ENCODE peak calls at places on chromosomes 16 and 17, in eight cellular contexts. Z is right cardiac atrium, M is lung, O is esophagus muscularis mucosa, J is AG04450, H is psoas muscle, Y is neuronal stem cell, R is dorsolateral prefrontal cortex. S is an unnamed sample.

GRCh38 chr17:77489239-77489897 is 348.6 kb downstream of the SEC14L1 start:
- DNase-seq in R (no peak), J (no peak), O (no peak), Y (no peak), H (peak; percentile 47), M (no peak), Z (no peak), S (no peak)

GRCh38 chr16:50884066-50884860 is 142.4 kb downstream of the CYLD start:
- DNase-seq in Y (no peak), M (peak; percentile 13), R (no peak), Z (no peak), J (no peak), H (no peak), O (peak; percentile 37), S (no peak)

GRCh38 chr16:75029854-75030253 is 31.0 kb downstream of the ZNRF1 start:
- DNase-seq in Y (no peak), Z (no peak), R (no peak), J (peak; percentile 20), M (no peak), H (no peak), O (no peak), S (no peak)

GRCh38 chr16:58198022-58198683 is at the start of gene CSNK2A2:
- DNase-seq in H (peak; percentile 88), R (peak; percentile 76), J (peak; percentile 10), O (no peak), Z (peak; percentile 89), Y (peak; percentile 48), M (peak; percentile 72), S (peak; percentile 39)

GRCh38 chr17:6476834-6477210 is 32.6 kb downstream of the PIMREG start:
- DNase-seq in R (no peak), H (no peak), Z (peak; percentile 13), M (no peak), J (no peak), O (no peak), Y (no peak), S (no peak)

GRCh38 chr17:54839022-54839806 is 61.4 kb upstream of the TOM1L1 start:
- DNase-seq in M (no peak), R (no peak), J (no peak), Z (no peak), Y (no peak), O (no peak), H (no peak), S (no peak)

GRCh38 chr17:61393550-61393903 is 6.1 kb upstream of the TBX2 start:
- DNase-seq in R (no peak), Y (no peak), M (no peak), Z (peak; percentile 29), H (peak; percentile 61), O (no peak), J (no peak), S (no peak)

GRCh38 chr16:13042291-13042690 is 140.9 kb downstream of the SHISA9 start:
- DNase-seq in M (no peak), H (no peak), Z (no peak), O (no peak), Y (no peak), R (no peak), J (no peak), S (no peak)

GRCh38 chr17:82301300-82301915 is 16.0 kb downstream of the CD7 start:
- DNase-seq in M (no peak), J (no peak), R (no peak), Y (no peak), H (no peak), Z (peak; percentile 58), O (no peak), S (no peak)

GRCh38 chr16:3965306-3965705 is 84.8 kb upstream of the CREBBP start:
- DNase-seq in Z (no peak), J (no peak), O (no peak), R (no peak), Y (no peak), H (no peak), M (no peak), S (no peak)

GRCh38 chr16:72060405-72060804 is 2.6 kb upstream of the HPR start:
- DNase-seq in Y (no peak), M (no peak), J (no peak), Z (no peak), H (no peak), O (no peak), R (no peak), S (no peak)

GRCh38 chr17:42894283-42895184 is 6.1 kb upstream of the G6PC1 start:
- DNase-seq in M (no peak), H (no peak), R (no peak), J (no peak), Y (no peak), Z (no peak), O (no peak), S (no peak)

GRCh38 chr17:57593739-57594462 is 151.2 kb downstream of the CCDC182 start:
- DNase-seq in Y (no peak), R (no peak), M (no peak), Z (no peak), H (peak; percentile 6), J (no peak), O (no peak), S (no peak)

GRCh38 chr16:8887438-8887765 is 5.3 kb downstream of the LITAFD start:
- DNase-seq in J (no peak), R (no peak), Z (peak; percentile 41), O (no peak), H (no peak), M (no peak), Y (no peak), S (no peak)
- H3K27ac ChIP-seq in J (peak overlapping the region; percentile 21), R (peak overlapping the region; percentile 75), Z (no peak overlapping the region), O (no peak overlapping the region), H (peak overlapping the region; percentile 76), M (no peak overlapping the region), Y (no peak overlapping the region), S (peak overlapping the region; percentile 54)

DNA sequence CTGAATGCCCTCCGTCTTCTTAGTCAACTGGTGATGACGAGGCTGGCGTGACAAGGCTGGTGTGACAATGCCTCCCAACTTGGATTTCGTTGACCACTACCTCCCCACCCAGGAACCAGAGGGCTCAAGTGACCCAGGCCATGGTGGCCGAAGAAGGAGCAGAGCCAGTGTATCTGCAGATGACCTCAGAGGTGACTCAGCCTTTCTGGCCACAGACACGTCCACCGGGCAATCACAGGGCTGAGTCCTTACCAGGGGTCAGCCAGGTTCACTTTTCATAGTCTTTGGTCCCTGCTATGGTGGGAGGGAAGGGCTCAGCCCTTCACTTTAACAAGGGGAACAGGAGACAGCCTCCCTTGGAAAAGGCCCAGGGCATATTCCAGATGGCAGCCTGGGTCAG is 116.3 kb downstream of the MAF start:
- DNase-seq in Z (no peak), Y (no peak), H (no peak), J (no peak), R (no peak), M (no peak), O (no peak), S (no peak)
- H3K27ac ChIP-seq in Z (no peak overlapping the region), Y (no peak overlapping the region), H (no peak overlapping the region), J (no peak overlapping the region), R (no peak overlapping the region), M (no peak overlapping the region), O (no peak overlapping the region), S (no peak overlapping the region)

GRCh38 chr16:20743591-20743990 is 2.0 kb upstream of the THUMPD1 start:
- DNase-seq in Z (no peak), Y (no peak), M (no peak), J (no peak), O (no peak), R (no peak), H (no peak), S (no peak)

GRCh38 chr16:20741555-20742285 is at the start of gene THUMPD1:
- DNase-seq in J (peak; percentile 83), Y (peak; percentile 89), H (peak; percentile 98), R (peak; percentile 95), O (peak; percentile 99), Z (peak; percentile 99), M (peak; percentile 98), S (peak; percentile 60)

GRCh38 chr16:20744922-20745440 is 3.4 kb upstream of the THUMPD1 start:
- DNase-seq in O (peak; percentile 45), Y (no peak), R (no peak), M (no peak), Z (peak; percentile 61), H (no peak), J (no peak), S (no peak)

GRCh38 chr16:20740901-20741491 is 622 bp downstream of the THUMPD1 start:
- DNase-seq in J (peak; percentile 37), Y (peak; percentile 54), H (peak; percentile 95), O (peak; percentile 98), M (peak; percentile 89), Z (peak; percentile 95), R (peak; percentile 90), S (peak; percentile 71)

DNA sequence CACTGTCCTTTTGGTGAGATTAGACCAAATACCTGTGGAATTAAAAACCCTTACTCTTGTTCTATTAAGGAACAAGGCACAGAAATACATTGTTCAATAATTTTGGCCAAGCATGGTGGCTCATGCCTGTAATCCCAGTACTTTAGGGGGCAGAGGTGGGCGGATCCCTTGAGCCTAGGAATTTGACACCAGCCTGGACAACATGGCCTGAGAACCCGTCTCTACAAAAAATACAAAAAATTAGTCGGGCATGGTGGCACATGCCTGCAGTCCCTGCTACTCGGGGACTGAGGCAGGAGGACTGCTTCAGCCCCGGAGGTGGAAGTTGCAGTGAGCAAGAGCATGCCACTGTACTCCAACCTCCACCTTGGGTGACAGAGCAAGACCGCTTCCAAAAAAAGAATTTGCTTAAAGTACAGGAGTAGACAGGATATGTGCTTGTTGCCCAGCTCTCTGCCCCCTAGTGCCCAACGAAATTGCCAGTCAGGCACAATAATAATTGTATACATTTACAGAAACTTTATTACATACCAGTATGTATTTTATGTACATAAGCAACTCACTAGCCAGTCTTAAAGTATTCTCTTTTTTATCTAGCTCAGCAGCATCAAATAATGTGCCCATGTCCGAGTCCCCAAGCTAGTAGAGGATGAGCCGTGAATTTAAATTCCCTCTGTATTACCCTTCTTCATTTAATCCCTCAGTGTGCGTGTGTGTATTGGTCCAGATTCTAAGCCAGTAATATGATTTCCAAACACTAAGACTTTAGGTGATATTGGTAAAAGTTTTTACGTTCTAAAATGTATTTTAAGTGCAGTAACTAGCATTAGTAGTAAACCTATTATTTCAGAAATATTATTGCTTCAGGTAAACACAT is 1.4 kb downstream of the THUMPD1 start:
- DNase-seq in O (peak; percentile 64), M (no peak), Z (no peak), H (no peak), R (no peak), Y (no peak), J (no peak), S (no peak)
- H3K27ac ChIP-seq in O (peak overlapping the region; percentile 94), M (no peak overlapping the region), Z (peak overlapping the region; percentile 48), H (peak overlapping the region; percentile 98), R (no peak overlapping the region), Y (no peak overlapping the region), J (no peak overlapping the region), S (no peak overlapping the region)

GRCh38 chr16:29950806-29951461 is 10.9 kb upstream of the TMEM219 start:
- DNase-seq in H (no peak), Y (no peak), Z (no peak), O (no peak), M (no peak), R (no peak), J (no peak), S (no peak)
- H3K27ac ChIP-seq in H (no peak overlapping the region), Y (no peak overlapping the region), Z (no peak overlapping the region), O (no peak overlapping the region), M (no peak overlapping the region), R (no peak overlapping the region), J (no peak overlapping the region), S (no peak overlapping the region)

DNA sequence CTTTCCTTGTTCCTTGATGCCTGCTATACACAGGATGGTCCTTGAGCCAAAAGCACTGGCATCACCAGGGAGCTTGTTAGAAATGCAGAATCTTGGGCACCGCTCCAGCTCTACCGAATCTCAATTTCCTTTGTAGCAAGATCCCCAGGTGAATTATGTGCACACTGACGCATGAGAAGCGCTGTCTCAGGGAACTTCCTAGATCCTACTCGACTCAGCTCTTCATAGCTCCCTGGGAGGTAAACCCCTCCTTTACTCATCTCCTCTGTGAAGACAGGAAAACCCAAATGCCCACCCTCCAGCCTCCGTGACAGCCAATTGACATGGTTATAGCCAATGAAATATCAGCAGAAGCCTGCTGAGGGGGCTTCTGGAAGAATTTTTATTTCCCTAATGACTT is 4.1 kb downstream of the USP31 start:
- DNase-seq in Z (no peak), H (no peak), Y (no peak), O (peak; percentile 62), J (no peak), R (no peak), M (no peak), S (no peak)
- H3K27ac ChIP-seq in Z (peak overlapping the region; percentile 2), H (peak overlapping the region; percentile 31), Y (no peak overlapping the region), O (peak overlapping the region; percentile 74), J (no peak overlapping the region), R (peak overlapping the region; percentile 89), M (peak overlapping the region; percentile 62), S (peak overlapping the region; percentile 51)